ENCODE peak calls at places on chromosomes 12 and 14, in nine cellular contexts. B is T-helper 1 cell, L is SIG-M5, X is substantia nigra, K is HFFc6, F is astrocyte of the cerebellum, R is Panc1, M is DMS79, C is cardiac fibroblast. G is an unnamed sample.

GRCh38 chr12:21823581-21823980 is 49.1 kb upstream of the KCNJ8 start:
- DNase-seq in B (no peak), L (no peak), X (no peak), K (no peak), F (no peak), R (no peak), M (no peak), C (peak; percentile 18), G (no peak)

GRCh38 chr14:33916663-33917565 is 34.0 kb downstream of the EGLN3 start:
- DNase-seq in B (no peak), L (no peak), X (no peak), K (no peak), F (peak; percentile 26), R (no peak), M (no peak), C (peak; percentile 59), G (no peak)

GRCh38 chr12:64240781-64241180 is 18.7 kb upstream of the KICS2 start:
- DNase-seq in B (no peak), L (no peak), X (no peak), K (no peak), F (no peak), R (no peak), M (no peak), C (no peak), G (no peak)

GRCh38 chr14:103057028-103057371 is 349 bp downstream of the CDC42BPB start:
- DNase-seq in B (no peak), L (no peak), X (no peak), K (peak; percentile 22), F (no peak), R (no peak), M (no peak), C (peak; percentile 23), G (no peak)

GRCh38 chr12:102833687-102834435 is 83.2 kb downstream of the PAH start:
- DNase-seq in B (no peak), L (no peak), X (no peak), K (peak; percentile 10), F (no peak), R (no peak), M (no peak), C (peak; percentile 2), G (no peak)

GRCh38 chr14:23358553-23359166 is 6.0 kb upstream of the SLC22A17 start:
- DNase-seq in B (no peak), L (no peak), X (no peak), K (no peak), F (no peak), R (no peak), M (no peak), C (no peak), G (no peak)

GRCh38 chr12:88931598-88931997 is 351.3 kb upstream of the KITLG start:
- DNase-seq in B (no peak), L (no peak), X (no peak), K (no peak), F (no peak), R (no peak), M (no peak), C (no peak), G (no peak)

GRCh38 chr12:34198924-34199323 is 176.6 kb downstream of the ALG10 start:
- DNase-seq in B (no peak), L (no peak), X (no peak), K (no peak), F (no peak), R (no peak), M (no peak), C (no peak), G (no peak)

GRCh38 chr12:94684416-94684815 is 34.1 kb upstream of the TMCC3 start:
- DNase-seq in B (no peak), L (no peak), X (no peak), K (no peak), F (no peak), R (no peak), M (no peak), C (no peak), G (no peak)

GRCh38 chr14:91119556-91120311 is 5.9 kb downstream of the DGLUCY start:
- DNase-seq in B (no peak), L (no peak), X (no peak), K (peak; percentile 79), F (no peak), R (peak; percentile 32), M (no peak), C (peak; percentile 94), G (no peak)

GRCh38 chr12:76713130-76713529 is 50.8 kb upstream of the ZDHHC17 start:
- DNase-seq in B (no peak), L (no peak), X (no peak), K (no peak), F (no peak), R (no peak), M (no peak), C (peak; percentile 56), G (no peak)

GRCh38 chr14:46490150-46490769 is 161.3 kb downstream of the RPL10L start:
- DNase-seq in B (no peak), L (no peak), X (no peak), K (no peak), F (no peak), R (no peak), M (no peak), C (no peak), G (no peak)

GRCh38 chr14:84857571-84857970 is 672.4 kb upstream of the FLRT2 start:
- DNase-seq in B (no peak), L (no peak), X (no peak), K (no peak), F (no peak), R (no peak), M (no peak), C (no peak), G (no peak)

GRCh38 chr14:104650981-104651875 is 38.2 kb upstream of the INF2 start:
- DNase-seq in B (no peak), L (no peak), X (no peak), K (no peak), F (no peak), R (no peak), M (no peak), C (no peak), G (no peak)

GRCh38 chr14:94819531-94819930 is 49.6 kb upstream of the GSC start:
- DNase-seq in B (no peak), L (no peak), X (no peak), K (no peak), F (no peak), R (no peak), M (no peak), C (no peak), G (no peak)

GRCh38 chr12:125403145-125403789 is 338.0 kb downstream of the AACS start:
- DNase-seq in B (no peak), L (no peak), X (no peak), K (no peak), F (peak; percentile 12), R (no peak), M (no peak), C (peak; percentile 51), G (no peak)

GRCh38 chr14:41167040-41167439 is 439.6 kb upstream of the LRFN5 start:
- DNase-seq in B (no peak), L (no peak), X (no peak), K (no peak), F (no peak), R (no peak), M (no peak), C (no peak), G (no peak)

GRCh38 chr12:49195734-49196133 is 6.9 kb upstream of the TUBA1A start:
- DNase-seq in B (no peak), L (no peak), X (no peak), K (no peak), F (no peak), R (no peak), M (no peak), C (no peak), G (no peak)

GRCh38 chr12:18139254-18139653 is 49.3 kb upstream of the RERGL start:
- DNase-seq in B (no peak), L (no peak), X (no peak), K (no peak), F (no peak), R (no peak), M (no peak), C (no peak), G (no peak)

GRCh38 chr12:5784626-5785130 is 160.4 kb downstream of the ANO2 start:
- DNase-seq in B (no peak), L (no peak), X (no peak), K (no peak), F (no peak), R (no peak), M (no peak), C (no peak), G (no peak)

GRCh38 chr12:11576104-11576503 is 73.4 kb upstream of the ETV6 start:
- DNase-seq in B (no peak), L (no peak), X (no peak), K (peak; percentile 80), F (peak; percentile 15), R (no peak), M (no peak), C (peak; percentile 74), G (no peak)

GRCh38 chr14:94144765-94145164 is 15.4 kb upstream of the IFI27L2 start:
- DNase-seq in B (no peak), L (no peak), X (no peak), K (no peak), F (no peak), R (no peak), M (no peak), C (no peak), G (no peak)

GRCh38 chr14:49892301-49892635 is 614 bp upstream of the ARF6 start:
- DNase-seq in B (peak; percentile 29), L (no peak), X (no peak), K (peak; percentile 82), F (peak; percentile 42), R (no peak), M (peak; percentile 82), C (peak; percentile 89), G (peak; percentile 67)

GRCh38 chr14:55847766-55848165 is 267.8 kb downstream of the KTN1 start:
- DNase-seq in B (no peak), L (no peak), X (no peak), K (peak; percentile 32), F (peak; percentile 15), R (no peak), M (no peak), C (peak; percentile 79), G (no peak)

GRCh38 chr12:127729381-127729780 is 537.6 kb upstream of the TMEM132C start:
- DNase-seq in B (no peak), L (no peak), X (no peak), K (peak; percentile 3), F (peak; percentile 26), R (no peak), M (peak; percentile 77), C (no peak), G (no peak)

GRCh38 chr12:29164477-29165163 is 15.5 kb downstream of the FAR2 start:
- DNase-seq in B (no peak), L (peak; percentile 93), X (no peak), K (no peak), F (peak; percentile 36), R (no peak), M (no peak), C (peak; percentile 82), G (no peak)

GRCh38 chr14:76811561-76811960 is 1.1 kb downstream of the ANGEL1 start:
- DNase-seq in B (no peak), L (no peak), X (no peak), K (peak; percentile 30), F (no peak), R (no peak), M (no peak), C (peak; percentile 42), G (no peak)

GRCh38 chr12:51323317-51323960 is 535 bp downstream of the BIN2 start:
- DNase-seq in B (peak; percentile 39), L (no peak), X (no peak), K (no peak), F (no peak), R (no peak), M (no peak), C (no peak), G (no peak)

GRCh38 chr12:76552343-76552938 is 7.1 kb downstream of the OSBPL8 start:
- DNase-seq in B (no peak), L (no peak), X (no peak), K (no peak), F (no peak), R (no peak), M (no peak), C (peak; percentile 43), G (no peak)

GRCh38 chr12:108857158-108857407 is 300 bp downstream of the SSH1 start:
- DNase-seq in B (no peak), L (no peak), X (no peak), K (no peak), F (no peak), R (no peak), M (no peak), C (no peak), G (no peak)

GRCh38 chr12:8951744-8952143 is 2.3 kb upstream of the M6PR start:
- DNase-seq in B (peak; percentile 17), L (no peak), X (no peak), K (no peak), F (no peak), R (no peak), M (no peak), C (no peak), G (no peak)